ENCODE peak calls at places on chromosomes 4 and X, in four cellular contexts. A is cardiac muscle cell, Q is GM23248, V is A549. X is an unnamed sample.

GRCh38 chr4:26048378-26048882 is 134.4 kb downstream of the SMIM20 start:
- DNase-seq in A (no peak), Q (peak; percentile 96), V (no peak), X (peak; percentile 87)

GRCh38 chr4:71697031-71697430 is 86.8 kb downstream of the GC start:
- DNase-seq in A (no peak), Q (no peak), V (no peak), X (no peak)

GRCh38 chr4:7366180-7366957 is 68.4 kb downstream of the PSAPL1 start:
- DNase-seq in A (no peak), Q (no peak), V (no peak), X (no peak)

GRCh38 chr4:118823471-118823870 is 12.5 kb downstream of the SEC24D start:
- DNase-seq in A (no peak), Q (no peak), V (no peak), X (no peak)

GRCh38 chrX:68440438-68440837 is 7.1 kb upstream of the OPHN1 start:
- DNase-seq in A (no peak), Q (no peak), V (no peak), X (no peak)

GRCh38 chr4:122577189-122577553 is 43.7 kb downstream of the IL21 start:
- DNase-seq in A (no peak), Q (no peak), V (no peak), X (no peak)

GRCh38 chr4:15756361-15756861 is 21.7 kb upstream of the CD38 start:
- DNase-seq in A (no peak), Q (peak; percentile 33), V (peak; percentile 37), X (no peak)

GRCh38 chrX:46703980-46704379 is 54.9 kb downstream of the SLC9A7 start:
- DNase-seq in A (peak; percentile 3), Q (no peak), V (no peak), X (no peak)

GRCh38 chrX:149829751-149830191 is 48.0 kb downstream of the MAGEA9 start:
- DNase-seq in A (no peak), Q (peak; percentile 59), V (no peak), X (no peak)

GRCh38 chr4:7049739-7050138 is 6.6 kb downstream of the TADA2B start:
- DNase-seq in A (peak; percentile 19), Q (no peak), V (no peak), X (no peak)

GRCh38 chrX:104679175-104679574 is 113.2 kb downstream of the IL1RAPL2 start:
- DNase-seq in A (no peak), Q (no peak), V (no peak), X (no peak)

GRCh38 chrX:39777623-39778025 is 320.1 kb downstream of the BCOR start:
- DNase-seq in A (no peak), Q (no peak), V (no peak), X (no peak)

GRCh38 chr4:111268769-111269414 is 646.0 kb upstream of the PITX2 start:
- DNase-seq in A (no peak), Q (peak; percentile 51), V (no peak), X (no peak)

GRCh38 chrX:149259241-149259640 is 245.9 kb downstream of the IDS start:
- DNase-seq in A (no peak), Q (peak; percentile 42), V (no peak), X (no peak)

GRCh38 chr4:8709729-8710360 is 117.3 kb downstream of the CPZ start:
- DNase-seq in A (no peak), Q (no peak), V (no peak), X (peak; percentile 56)

GRCh38 chrX:1391370-1391706 is 575 bp downstream of the SLC25A6 start:
- DNase-seq in A (peak; percentile 94), Q (no peak), V (no peak), X (no peak)

GRCh38 chr4:121799888-121800501 is 1.1 kb upstream of the EXOSC9 start:
- DNase-seq in A (no peak), Q (no peak), V (no peak), X (no peak)

GRCh38 chr4:87734084-87734483 is 65.3 kb upstream of the IBSP start:
- DNase-seq in A (no peak), Q (no peak), V (no peak), X (no peak)

GRCh38 chr4:159016527-159017137 is 86.2 kb upstream of the RAPGEF2 start:
- DNase-seq in A (peak; percentile 23), Q (no peak), V (no peak), X (no peak)

GRCh38 chrX:48493890-48494364 is 14.9 kb upstream of the PORCN start:
- DNase-seq in A (peak; percentile 52), Q (peak; percentile 70), V (no peak), X (no peak)

GRCh38 chrX:118026631-118027030 is 90.0 kb downstream of the KLHL13 start:
- DNase-seq in A (no peak), Q (no peak), V (no peak), X (no peak)

GRCh38 chrX:143121471-143121870 is 95.7 kb downstream of the SPANXN4 start:
- DNase-seq in A (no peak), Q (no peak), V (no peak), X (no peak)

DNA sequence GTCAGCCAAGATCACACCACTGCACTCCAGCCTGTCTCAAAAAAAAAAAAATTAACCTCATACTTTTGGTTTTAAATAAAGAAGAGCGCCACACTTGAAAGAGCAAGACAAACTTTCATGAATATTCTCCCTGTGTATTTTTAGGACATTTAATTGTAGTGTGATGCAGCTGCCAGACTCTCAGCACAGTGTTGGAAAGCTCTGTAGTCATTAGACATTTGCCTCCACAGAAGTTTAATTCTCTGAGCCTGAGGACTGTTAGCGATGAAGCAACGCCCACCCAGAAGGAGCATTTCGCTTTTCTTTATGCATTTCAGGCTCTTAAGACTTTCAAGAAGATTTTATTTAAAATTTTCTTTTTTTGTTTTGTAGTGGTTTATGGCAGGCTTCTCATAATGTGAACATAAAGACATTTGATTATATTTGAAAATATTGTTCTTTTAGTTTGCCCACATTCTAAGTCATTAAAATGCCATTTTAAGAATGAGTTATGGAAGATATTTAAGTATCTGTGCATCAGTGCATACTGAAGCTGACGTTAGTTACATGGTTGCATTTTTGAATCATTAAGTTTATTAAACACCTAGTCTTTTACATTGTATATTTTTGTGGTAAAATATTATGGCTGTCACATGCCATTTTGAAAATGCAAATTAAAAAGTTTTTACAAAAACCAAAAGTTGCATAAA is 45.9 kb downstream of the DCLK2 start:
- DNase-seq in A (no peak), Q (no peak), V (no peak), X (no peak)
- H3K4me1 ChIP-seq in A (no peaks in the 10 kb centered on the region), Q (peaks cover 35% of the 10 kb centered on the region), V (peaks cover 67% of the 10 kb centered on the region), X (peaks cover 42% of the 10 kb centered on the region)

GRCh38 chr4:4962928-4963327 is 56.3 kb downstream of the CYTL1 start:
- DNase-seq in A (no peak), Q (no peak), V (no peak), X (no peak)
- H3K9me3 ChIP-seq in A (no peaks in the 10 kb centered on the region), Q (peaks cover 8% of the 10 kb centered on the region), V (peaks cover 26% of the 10 kb centered on the region), X (peaks cover 21% of the 10 kb centered on the region)

GRCh38 chr4:152779513-152780266 is at the start of the genes ARFIP1 and TIGD4:
- DNase-seq in A (peak; percentile 97), Q (peak; percentile 99), V (peak; percentile 96), X (peak; percentile 97)
- H3K4me1 ChIP-seq in A (peaks cover 12% of the 10 kb centered on the region), Q (peaks cover 21% of the 10 kb centered on the region), V (peaks cover 24% of the 10 kb centered on the region), X (no peaks in the 10 kb centered on the region)

DNA sequence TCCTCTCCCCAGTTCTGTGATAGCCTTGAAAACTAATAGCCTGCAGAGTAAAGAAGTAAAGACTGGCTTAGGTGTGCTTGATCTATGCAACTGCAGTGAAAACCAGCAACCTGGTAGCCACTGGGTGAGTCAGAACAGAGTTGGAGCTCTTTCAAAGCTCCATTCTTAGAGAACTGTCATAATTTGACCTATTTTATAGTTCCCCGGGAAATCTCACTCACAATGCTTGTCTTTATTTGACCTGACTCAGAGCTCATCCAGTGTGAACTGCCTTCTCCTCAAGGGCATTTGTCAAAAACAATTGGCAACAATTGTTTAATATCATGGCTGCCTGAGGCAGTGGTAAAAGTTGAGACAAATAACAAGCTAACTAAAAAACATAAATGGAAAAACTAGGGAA is 213.0 kb upstream of the NHS start:
- DNase-seq in A (no peak), Q (no peak), V (no peak), X (no peak)
- H3K9me3 ChIP-seq in A (peaks cover 6% of the 10 kb centered on the region), Q (no peaks in the 10 kb centered on the region), V (peaks cover 5% of the 10 kb centered on the region), X (no peaks in the 10 kb centered on the region)